ENCODE peak calls at places on chromosomes 1 and 21, in four cellular contexts. L, A, X and J are unnamed samples.

GRCh38 chr1:86502721-86503430 is 34.1 kb downstream of the CLCA1 start:
- DNase-seq in L (peak), A (no peak), X (no peak), J (no peak)

GRCh38 chr1:156338180-156338973 is at the start of the genes CCT3 and TSACC:
- DNase-seq in L (peak), A (peak), X (peak), J (peak)

GRCh38 chr1:158007949-158008386 is 14.5 kb downstream of the KIRREL1 start:
- DNase-seq in L (no peak), A (no peak), X (no peak), J (no peak)

GRCh38 chr1:50822035-50822776 is 137.9 kb downstream of the FAF1 start:
- DNase-seq in L (no peak), A (no peak), X (no peak), J (no peak)

GRCh38 chr1:218611916-218612580 is 266.9 kb downstream of the TGFB2 start:
- DNase-seq in L (no peak), A (no peak), X (no peak), J (no peak)

GRCh38 chr1:44460107-44460885 is 55.2 kb downstream of the RNF220 start:
- DNase-seq in L (no peak), A (no peak), X (no peak), J (no peak)

GRCh38 chr1:10210841-10211804 is 753 bp downstream of the KIF1B start:
- DNase-seq in L (peak), A (peak), X (peak), J (peak)

GRCh38 chr1:115192200-115192767 is 103.0 kb upstream of the TSPAN2 start:
- DNase-seq in L (no peak), A (no peak), X (no peak), J (no peak)

GRCh38 chr21:41142051-41142795 is 25.7 kb upstream of the BACE2 start:
- DNase-seq in L (no peak), A (no peak), X (no peak), J (no peak)

GRCh38 chr1:20486457-20487235 is 636 bp upstream of the CAMK2N1 start:
- DNase-seq in L (peak), A (peak), X (peak), J (no peak)

GRCh38 chr1:198491596-198491995 is 48.9 kb downstream of the ATP6V1G3 start:
- DNase-seq in L (no peak), A (no peak), X (no peak), J (no peak)

GRCh38 chr1:4603317-4604110 is 50.9 kb upstream of the AJAP1 start:
- DNase-seq in L (no peak), A (peak), X (no peak), J (no peak)

GRCh38 chr1:27980216-27980820 is 20.5 kb downstream of the XKR8 start:
- DNase-seq in L (no peak), A (no peak), X (no peak), J (no peak)

GRCh38 chr1:196667131-196667530 is 15.3 kb downstream of the CFH start:
- DNase-seq in L (no peak), A (no peak), X (no peak), J (no peak)

GRCh38 chr1:183537405-183537804 is 52.9 kb downstream of the NCF2 start:
- DNase-seq in L (no peak), A (no peak), X (no peak), J (no peak)

GRCh38 chr1:183443025-183443424 is 24.8 kb upstream of the NMNAT2 start:
- DNase-seq in L (no peak), A (no peak), X (no peak), J (no peak)

GRCh38 chr1:203306970-203307541 is 1.7 kb downstream of the BTG2 start:
- DNase-seq in L (peak), A (peak), X (peak), J (peak)

GRCh38 chr1:34165422-34165921 is 442 bp upstream of the CSMD2 start:
- DNase-seq in L (no peak), A (no peak), X (no peak), J (no peak)

GRCh38 chr1:173113015-173113741 is 62.4 kb upstream of the TNFSF18 start:
- DNase-seq in L (no peak), A (no peak), X (no peak), J (no peak)

GRCh38 chr1:60622486-60622885 is 459.9 kb upstream of the NFIA start:
- DNase-seq in L (no peak), A (no peak), X (no peak), J (no peak)

GRCh38 chr1:203056516-203056915 is 29.3 kb downstream of the MYOG start:
- DNase-seq in L (no peak), A (no peak), X (no peak), J (no peak)

GRCh38 chr1:2416403-2416802 is 4.0 kb upstream of the PEX10 start:
- DNase-seq in L (peak), A (no peak), X (peak), J (peak)

GRCh38 chr1:30743584-30744059 is 14.0 kb downstream of the LAPTM5 start:
- DNase-seq in L (no peak), A (no peak), X (no peak), J (no peak)

GRCh38 chr1:19765623-19766022 is 34.1 kb downstream of the TMCO4 start:
- DNase-seq in L (no peak), A (no peak), X (no peak), J (no peak)

GRCh38 chr1:175232335-175232734 is 39.8 kb upstream of the KIAA0040 start:
- DNase-seq in L (no peak), A (no peak), X (no peak), J (no peak)

GRCh38 chr1:58996341-58997059 is 212.7 kb upstream of the JUN start:
- DNase-seq in L (no peak), A (no peak), X (no peak), J (no peak)

GRCh38 chr1:39087109-39087834 is 61.1 kb downstream of the NDUFS5 start:
- DNase-seq in L (no peak), A (peak), X (no peak), J (no peak)

GRCh38 chr1:21647431-21648373 is 21.5 kb downstream of the RAP1GAP start:
- DNase-seq in L (peak), A (no peak), X (no peak), J (no peak)

GRCh38 chr1:44012411-44012810 is 18.9 kb downstream of the SLC6A9 start:
- DNase-seq in L (peak), A (no peak), X (no peak), J (no peak)

DNA sequence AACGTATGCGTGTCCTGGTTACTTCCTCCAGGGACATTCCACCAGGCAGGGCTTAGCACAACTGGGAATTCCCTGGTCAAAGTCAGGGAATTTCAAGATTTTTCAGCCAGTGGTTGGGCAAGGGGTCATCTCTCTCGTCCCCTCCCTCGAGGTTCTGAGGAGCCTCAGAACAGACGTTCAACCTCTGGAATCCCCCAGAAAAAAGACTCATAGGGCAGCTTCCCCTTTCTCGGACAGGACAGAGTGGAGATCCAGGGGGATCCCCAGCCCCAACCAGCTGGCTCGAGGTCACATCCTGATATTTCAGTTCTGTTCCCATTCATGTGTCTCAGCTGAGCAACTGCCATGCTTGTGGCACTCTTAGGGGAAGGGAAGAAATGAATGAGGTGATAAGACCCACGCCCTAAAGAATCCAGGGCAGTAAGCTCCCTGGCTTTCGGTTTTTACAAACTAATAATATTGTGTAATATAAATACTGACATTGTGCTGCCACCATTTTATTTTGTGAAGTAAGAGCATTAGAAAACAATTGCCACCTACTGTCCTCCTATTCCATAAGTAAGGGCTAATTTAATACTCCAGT is 5.0 kb upstream of the LAD1 start:
- DNase-seq in L (no peak), A (no peak), X (no peak), J (no peak)
- TF ChIP-seq POLR2AphosphoS5 in L (no peak), A (no peak), X (no peak), J (no peak)

GRCh38 chr1:230185076-230186001 is 118.3 kb downstream of the GALNT2 start:
- DNase-seq in L (no peak), A (no peak), X (peak), J (no peak)
- TF ChIP-seq EP300 in L (no peak), A (no peak), X (no peak), J (no peak)

GRCh38 chr1:207031632-207032258 is 811 bp downstream of the C1orf116 start:
- DNase-seq in L (peak), A (no peak), X (peak), J (no peak)
- H3K4me3 ChIP-seq in L (peak), A (no peak), X (peak), J (peak)

DNA sequence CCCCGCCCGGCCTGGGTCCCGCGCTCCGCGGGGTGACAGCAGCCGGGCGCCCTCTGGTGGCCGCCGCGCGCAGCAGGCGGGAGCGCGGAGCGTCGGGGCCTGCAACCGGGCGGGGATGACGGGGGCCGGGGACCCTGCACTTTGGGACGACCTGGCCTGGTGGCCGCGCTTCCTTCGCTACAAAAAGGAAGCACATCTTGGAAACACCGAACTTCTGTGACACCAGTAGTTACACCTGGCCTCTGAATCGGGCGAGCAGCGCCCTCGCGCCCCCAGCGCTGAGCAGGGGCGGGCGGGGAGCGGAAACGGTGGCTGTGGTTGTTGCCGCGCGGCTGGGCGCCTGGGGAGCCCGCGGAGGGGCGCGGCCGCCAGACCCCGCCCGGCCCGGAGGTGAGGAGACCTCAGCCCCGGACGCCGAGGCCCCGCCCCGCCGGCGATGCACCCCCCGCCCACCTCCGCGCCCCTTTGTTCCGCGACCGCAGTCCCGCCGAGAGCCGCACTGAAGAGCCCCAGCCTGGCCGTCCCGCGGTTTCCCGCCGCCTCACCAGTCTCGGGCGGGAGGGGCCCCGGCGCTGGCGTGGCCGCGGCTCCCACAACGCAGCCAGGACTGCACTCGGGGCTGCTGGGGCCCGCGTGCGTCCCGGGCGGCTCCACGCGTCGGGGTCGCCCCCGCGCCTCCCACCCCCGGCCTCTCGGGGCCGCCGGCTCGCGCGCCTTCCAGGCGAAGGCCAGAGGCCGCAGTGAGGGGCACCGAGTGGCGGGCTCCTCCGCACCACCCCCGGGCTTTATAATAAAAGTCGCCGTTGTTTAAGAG is 59.3 kb downstream of the H3-3A start:
- DNase-seq in L (peak), A (no peak), X (peak), J (peak)
- TF ChIP-seq POLR2AphosphoS5 in L (peak), A (no peak), X (peak), J (no peak)

DNA sequence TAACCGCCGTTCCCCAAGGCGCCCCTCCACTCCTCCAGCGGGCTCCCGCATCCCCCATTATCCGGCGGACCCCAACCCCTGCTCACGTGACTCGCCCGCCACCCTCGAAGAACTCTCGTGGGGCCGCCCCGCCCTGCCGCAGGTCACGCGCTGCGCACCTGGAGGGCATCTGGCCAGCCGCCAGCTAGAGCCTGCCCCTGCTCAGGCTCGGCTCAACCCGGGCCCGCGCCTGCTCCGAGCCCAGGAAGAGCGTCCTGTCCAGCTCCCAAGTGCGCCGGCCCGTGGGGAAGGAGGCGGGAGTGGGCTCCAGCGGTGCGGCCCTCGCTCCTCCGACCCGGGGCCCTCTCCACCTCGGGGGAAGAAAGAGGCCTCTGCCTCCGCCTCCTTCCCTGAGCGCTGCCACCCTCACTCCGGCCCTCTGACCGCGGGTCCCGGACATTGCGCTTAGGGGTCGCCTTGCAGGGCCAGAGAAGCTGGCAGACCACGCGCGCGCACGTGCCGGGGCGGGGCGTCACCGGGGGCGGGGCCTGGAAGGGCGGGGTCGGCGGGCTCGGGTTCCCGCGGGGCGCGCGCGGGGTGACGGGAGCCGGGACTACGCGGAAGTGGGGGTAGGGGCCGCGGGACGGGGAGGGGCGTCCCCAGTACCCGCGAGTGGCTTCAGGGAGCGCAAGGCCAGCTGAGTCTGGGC is 28.4 kb downstream of the HMGN2 start:
- DNase-seq in L (peak), A (peak), X (peak), J (peak)
- TF ChIP-seq EP300 in L (no peak), A (no peak), X (no peak), J (no peak)

GRCh38 chr1:111202707-111203623 is 2.5 kb upstream of the DENND2D start:
- DNase-seq in L (no peak), A (no peak), X (no peak), J (no peak)

GRCh38 chr1:111204211-111204883 is 3.9 kb upstream of the DENND2D start:
- DNase-seq in L (peak), A (no peak), X (peak), J (peak)

GRCh38 chr1:111202366-111202706 is 1.9 kb upstream of the DENND2D start:
- DNase-seq in L (no peak), A (no peak), X (peak), J (no peak)

GRCh38 chr1:111204923-111205723 is 4.7 kb upstream of the DENND2D start:
- DNase-seq in L (no peak), A (no peak), X (no peak), J (no peak)

DNA sequence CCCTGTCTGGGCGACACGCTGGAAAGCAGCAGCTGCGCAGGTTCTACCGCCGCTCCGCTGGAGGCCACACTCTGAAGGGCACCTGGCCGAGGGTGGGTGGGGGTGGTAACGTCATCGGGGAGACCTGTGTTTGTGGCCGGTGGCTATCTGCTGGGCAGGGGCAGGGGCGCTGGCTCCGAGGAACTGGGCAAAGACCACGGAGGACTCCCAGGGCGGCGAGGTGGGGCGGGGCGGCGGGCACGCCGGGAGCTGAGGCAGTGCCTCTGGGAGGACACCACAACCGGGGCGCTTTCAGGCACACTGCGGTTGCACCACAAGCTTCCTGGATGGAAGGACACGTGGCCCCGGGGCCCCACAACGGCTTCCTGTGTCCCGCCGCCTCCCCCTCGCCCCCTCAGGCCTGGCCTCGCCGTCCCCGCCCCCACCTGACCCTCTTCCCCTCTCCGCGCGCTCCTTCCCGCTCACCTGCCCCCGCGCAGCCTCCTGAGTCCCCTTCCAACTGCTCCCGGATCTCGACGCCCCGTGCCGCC is 3.3 kb upstream of the DENND2D start:
- DNase-seq in L (peak), A (peak), X (peak), J (peak)
- H3K4me3 ChIP-seq in L (peak), A (peak), X (peak), J (peak)

GRCh38 chr1:113456967-113457366 is 66.7 kb downstream of the MAGI3 start:
- DNase-seq in L (no peak), A (peak), X (peak), J (peak)
- TF ChIP-seq POLR2AphosphoS5 in L (no peak), A (peak), X (no peak), J (no peak)